ENCODE peak calls at places on chromosomes 16 and 17, in seven cellular contexts. One of them, this sample, is unnamed.

GRCh38 chr16:79272141-79272577 is 328.4 kb downstream of the MAF start:
- DNase-seq in IMR-90: no peak
- DNase-seq in AG04449: no peak
- DNase-seq in lower leg skin: no peak
- DNase-seq in fibroblast of mammary gland: no peak
- DNase-seq in upper lobe of right lung: no peak
- DNase-seq in psoas muscle: no peak
- DNase-seq in this sample: no peak

GRCh38 chr17:7146115-7146514 is 31.5 kb upstream of the ASGR2 start:
- DNase-seq in psoas muscle: no peak
- DNase-seq in fibroblast of mammary gland: no peak
- DNase-seq in lower leg skin: no peak
- DNase-seq in AG04449: no peak
- DNase-seq in IMR-90: no peak
- DNase-seq in upper lobe of right lung: no peak
- DNase-seq in this sample: no peak

GRCh38 chr17:51857052-51857593 is 301.4 kb downstream of the CA10 start:
- DNase-seq in IMR-90: no peak
- DNase-seq in lower leg skin: no peak
- DNase-seq in upper lobe of right lung: no peak
- DNase-seq in psoas muscle: no peak
- DNase-seq in AG04449: no peak
- DNase-seq in fibroblast of mammary gland: no peak
- DNase-seq in this sample: no peak

GRCh38 chr17:28282596-28282995 is 36.4 kb upstream of the TMEM97 start:
- DNase-seq in lower leg skin: peak
- DNase-seq in fibroblast of mammary gland: peak
- DNase-seq in psoas muscle: no peak
- DNase-seq in AG04449: peak
- DNase-seq in upper lobe of right lung: no peak
- DNase-seq in IMR-90: peak
- DNase-seq in this sample: peak

GRCh38 chr17:4110152-4110551 is 32.7 kb downstream of the ZZEF1 start:
- DNase-seq in psoas muscle: no peak
- DNase-seq in fibroblast of mammary gland: peak
- DNase-seq in AG04449: peak
- DNase-seq in upper lobe of right lung: no peak
- DNase-seq in lower leg skin: no peak
- DNase-seq in IMR-90: peak
- DNase-seq in this sample: peak

GRCh38 chr17:7074931-7075330 is 5.1 kb downstream of the CLEC10A start:
- DNase-seq in AG04449: no peak
- DNase-seq in lower leg skin: no peak
- DNase-seq in psoas muscle: no peak
- DNase-seq in upper lobe of right lung: no peak
- DNase-seq in IMR-90: no peak
- DNase-seq in fibroblast of mammary gland: no peak
- DNase-seq in this sample: no peak

GRCh38 chr16:79211581-79211980 is 389.0 kb downstream of the MAF start:
- DNase-seq in fibroblast of mammary gland: no peak
- DNase-seq in lower leg skin: peak
- DNase-seq in psoas muscle: peak
- DNase-seq in AG04449: no peak
- DNase-seq in IMR-90: no peak
- DNase-seq in upper lobe of right lung: no peak
- DNase-seq in this sample: no peak

GRCh38 chr16:87006789-87007745 is 310.1 kb downstream of the C16orf95 start:
- DNase-seq in upper lobe of right lung: no peak
- DNase-seq in fibroblast of mammary gland: peak
- DNase-seq in AG04449: no peak
- DNase-seq in psoas muscle: peak
- DNase-seq in IMR-90: peak
- DNase-seq in lower leg skin: no peak
- DNase-seq in this sample: no peak

GRCh38 chr17:44921122-44921882 is 6.0 kb upstream of the GFAP start:
- DNase-seq in AG04449: no peak
- DNase-seq in upper lobe of right lung: peak
- DNase-seq in fibroblast of mammary gland: peak
- DNase-seq in lower leg skin: peak
- DNase-seq in psoas muscle: no peak
- DNase-seq in IMR-90: no peak
- DNase-seq in this sample: no peak

GRCh38 chr16:25692307-25692706 is 548 bp downstream of the HS3ST4 start:
- DNase-seq in fibroblast of mammary gland: no peak
- DNase-seq in AG04449: no peak
- DNase-seq in psoas muscle: no peak
- DNase-seq in upper lobe of right lung: no peak
- DNase-seq in IMR-90: no peak
- DNase-seq in lower leg skin: no peak
- DNase-seq in this sample: no peak

GRCh38 chr17:30021708-30022317 is 80.4 kb downstream of the EFCAB5 start:
- DNase-seq in psoas muscle: no peak
- DNase-seq in fibroblast of mammary gland: peak
- DNase-seq in upper lobe of right lung: no peak
- DNase-seq in IMR-90: peak
- DNase-seq in lower leg skin: no peak
- DNase-seq in AG04449: no peak
- DNase-seq in this sample: peak

GRCh38 chr16:73956592-73957495 is 339.8 kb upstream of the PSMD7 start:
- DNase-seq in IMR-90: peak
- DNase-seq in upper lobe of right lung: no peak
- DNase-seq in AG04449: peak
- DNase-seq in lower leg skin: no peak
- DNase-seq in fibroblast of mammary gland: peak
- DNase-seq in psoas muscle: no peak
- DNase-seq in this sample: peak

GRCh38 chr17:841313-841712 is 59.2 kb downstream of the MRM3 start:
- DNase-seq in fibroblast of mammary gland: no peak
- DNase-seq in upper lobe of right lung: no peak
- DNase-seq in IMR-90: no peak
- DNase-seq in AG04449: no peak
- DNase-seq in psoas muscle: no peak
- DNase-seq in lower leg skin: no peak
- DNase-seq in this sample: no peak

GRCh38 chr17:72719582-72720493 is 372.6 kb downstream of the SLC39A11 start:
- DNase-seq in lower leg skin: no peak
- DNase-seq in IMR-90: peak
- DNase-seq in psoas muscle: no peak
- DNase-seq in fibroblast of mammary gland: no peak
- DNase-seq in AG04449: no peak
- DNase-seq in upper lobe of right lung: no peak
- DNase-seq in this sample: peak

GRCh38 chr16:70520612-70521297 is 2.6 kb downstream of the COG4 start:
- DNase-seq in IMR-90: peak
- DNase-seq in fibroblast of mammary gland: peak
- DNase-seq in psoas muscle: no peak
- DNase-seq in AG04449: peak
- DNase-seq in lower leg skin: no peak
- DNase-seq in upper lobe of right lung: no peak
- DNase-seq in this sample: peak

GRCh38 chr17:49132699-49133364 is at the start of gene B4GALNT2:
- DNase-seq in AG04449: no peak
- DNase-seq in fibroblast of mammary gland: no peak
- DNase-seq in IMR-90: no peak
- DNase-seq in lower leg skin: no peak
- DNase-seq in upper lobe of right lung: peak
- DNase-seq in psoas muscle: peak
- DNase-seq in this sample: no peak

GRCh38 chr17:21194688-21195087 is 19.3 kb downstream of the TMEM11 start:
- DNase-seq in lower leg skin: no peak
- DNase-seq in IMR-90: peak
- DNase-seq in AG04449: no peak
- DNase-seq in upper lobe of right lung: no peak
- DNase-seq in psoas muscle: peak
- DNase-seq in fibroblast of mammary gland: peak
- DNase-seq in this sample: peak

GRCh38 chr16:27642753-27643152 is 92.8 kb downstream of the KATNIP start:
- DNase-seq in IMR-90: peak
- DNase-seq in fibroblast of mammary gland: peak
- DNase-seq in AG04449: no peak
- DNase-seq in psoas muscle: no peak
- DNase-seq in lower leg skin: no peak
- DNase-seq in upper lobe of right lung: no peak
- DNase-seq in this sample: peak

GRCh38 chr16:84505249-84506156 is 1.0 kb upstream of the MEAK7 start:
- DNase-seq in fibroblast of mammary gland: no peak
- DNase-seq in psoas muscle: peak
- DNase-seq in IMR-90: no peak
- DNase-seq in AG04449: no peak
- DNase-seq in lower leg skin: peak
- DNase-seq in upper lobe of right lung: peak
- DNase-seq in this sample: no peak

GRCh38 chr17:74682028-74682427 is 30.7 kb downstream of the CD300LF start:
- DNase-seq in fibroblast of mammary gland: no peak
- DNase-seq in lower leg skin: peak
- DNase-seq in IMR-90: no peak
- DNase-seq in psoas muscle: no peak
- DNase-seq in AG04449: no peak
- DNase-seq in upper lobe of right lung: no peak
- DNase-seq in this sample: no peak

GRCh38 chr17:59785091-59785799 is 77.8 kb downstream of the VMP1 start:
- DNase-seq in fibroblast of mammary gland: peak
- DNase-seq in AG04449: no peak
- DNase-seq in upper lobe of right lung: no peak
- DNase-seq in lower leg skin: no peak
- DNase-seq in psoas muscle: no peak
- DNase-seq in IMR-90: no peak
- DNase-seq in this sample: peak

GRCh38 chr17:42133461-42134041 is 10.9 kb downstream of the HSPB9 start:
- DNase-seq in psoas muscle: no peak
- DNase-seq in lower leg skin: no peak
- DNase-seq in upper lobe of right lung: no peak
- DNase-seq in fibroblast of mammary gland: no peak
- DNase-seq in AG04449: no peak
- DNase-seq in IMR-90: no peak
- DNase-seq in this sample: no peak

GRCh38 chr16:2966043-2966802 is 2.1 kb downstream of the KREMEN2 start:
- DNase-seq in upper lobe of right lung: no peak
- DNase-seq in psoas muscle: no peak
- DNase-seq in AG04449: no peak
- DNase-seq in lower leg skin: no peak
- DNase-seq in fibroblast of mammary gland: no peak
- DNase-seq in IMR-90: no peak
- DNase-seq in this sample: no peak

DNA sequence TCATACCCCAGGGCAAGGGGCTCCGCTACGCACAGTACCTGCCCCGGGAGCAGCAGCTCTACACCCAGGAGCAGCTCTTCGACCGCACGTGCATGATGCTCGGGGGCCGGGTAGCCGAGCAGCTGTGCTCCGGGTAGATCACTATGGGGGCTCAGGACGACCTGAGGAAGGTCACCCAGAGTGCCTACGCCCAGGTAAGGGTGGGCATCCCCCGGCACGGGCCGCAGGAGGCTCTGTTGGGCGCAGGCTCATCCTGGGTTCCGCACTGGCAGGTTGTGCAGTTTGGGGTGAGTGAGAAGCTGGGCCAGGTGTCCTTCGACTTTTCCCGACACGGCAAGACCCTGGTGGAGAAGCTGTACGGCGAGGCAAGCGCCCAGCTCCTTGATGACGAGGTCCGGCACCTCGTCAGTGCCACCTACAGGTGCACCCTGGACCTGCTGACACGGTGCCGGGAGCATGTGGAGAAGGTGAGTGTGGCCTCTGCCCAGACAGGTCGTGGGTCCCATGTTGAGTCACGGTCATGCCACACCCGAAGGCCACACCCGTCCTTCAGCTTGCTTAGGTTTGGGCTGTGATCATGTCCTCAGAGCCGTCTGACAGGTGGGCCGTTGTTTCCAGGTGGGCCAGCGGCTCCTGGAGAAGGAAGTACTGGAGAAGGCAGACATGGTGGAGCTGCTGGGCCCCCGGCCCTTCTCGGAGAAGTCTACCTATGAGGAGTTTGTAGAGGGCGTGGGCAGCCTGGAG is 19.3 kb downstream of the DBNDD1 start:
- DNase-seq in AG04449: no peak
- DNase-seq in lower leg skin: no peak
- DNase-seq in IMR-90: no peak
- DNase-seq in upper lobe of right lung: no peak
- DNase-seq in psoas muscle: peak
- DNase-seq in fibroblast of mammary gland: no peak
- DNase-seq in this sample: no peak
- TF ChIP-seq CTCF in AG04449: no peak
- TF ChIP-seq CTCF in lower leg skin: no peak
- TF ChIP-seq CTCF in IMR-90: no peak
- TF ChIP-seq CTCF in upper lobe of right lung: peak
- TF ChIP-seq CTCF in psoas muscle: no peak
- TF ChIP-seq CTCF in fibroblast of mammary gland: no peak
- TF ChIP-seq CTCF in this sample: no peak

GRCh38 chr16:89798832-89799370 is 17.5 kb downstream of the FANCA start:
- DNase-seq in fibroblast of mammary gland: no peak
- DNase-seq in AG04449: no peak
- DNase-seq in psoas muscle: no peak
- DNase-seq in lower leg skin: no peak
- DNase-seq in IMR-90: no peak
- DNase-seq in upper lobe of right lung: no peak
- DNase-seq in this sample: no peak
- H3K4me3 ChIP-seq in fibroblast of mammary gland: no peak
- H3K4me3 ChIP-seq in AG04449: no peak
- H3K4me3 ChIP-seq in psoas muscle: no peak
- H3K4me3 ChIP-seq in lower leg skin: no peak
- H3K4me3 ChIP-seq in IMR-90: no peak
- H3K4me3 ChIP-seq in upper lobe of right lung: no peak
- H3K4me3 ChIP-seq in this sample: no peak

GRCh38 chr16:56357765-56358322 is 67.5 kb downstream of the AMFR start:
- DNase-seq in IMR-90: no peak
- DNase-seq in lower leg skin: peak
- DNase-seq in fibroblast of mammary gland: no peak
- DNase-seq in upper lobe of right lung: peak
- DNase-seq in psoas muscle: peak
- DNase-seq in AG04449: no peak
- DNase-seq in this sample: no peak
- TF ChIP-seq CTCF in IMR-90: no peak
- TF ChIP-seq CTCF in lower leg skin: no peak
- TF ChIP-seq CTCF in fibroblast of mammary gland: no peak
- TF ChIP-seq CTCF in upper lobe of right lung: no peak
- TF ChIP-seq CTCF in psoas muscle: no peak
- TF ChIP-seq CTCF in AG04449: no peak
- TF ChIP-seq CTCF in this sample: no peak

GRCh38 chr16:31108794-31109558 is 790 bp downstream of the BCKDK start:
- DNase-seq in lower leg skin: no peak
- DNase-seq in AG04449: no peak
- DNase-seq in psoas muscle: no peak
- DNase-seq in upper lobe of right lung: no peak
- DNase-seq in IMR-90: no peak
- DNase-seq in fibroblast of mammary gland: no peak
- DNase-seq in this sample: no peak

GRCh38 chr16:31110106-31111034 is 2.2 kb downstream of the BCKDK start:
- DNase-seq in AG04449: no peak
- DNase-seq in lower leg skin: no peak
- DNase-seq in psoas muscle: no peak
- DNase-seq in fibroblast of mammary gland: no peak
- DNase-seq in upper lobe of right lung: no peak
- DNase-seq in IMR-90: no peak
- DNase-seq in this sample: no peak

GRCh38 chr16:31107465-31107867 is 720 bp upstream of the BCKDK start:
- DNase-seq in upper lobe of right lung: no peak
- DNase-seq in fibroblast of mammary gland: no peak
- DNase-seq in psoas muscle: no peak
- DNase-seq in IMR-90: no peak
- DNase-seq in lower leg skin: no peak
- DNase-seq in AG04449: no peak
- DNase-seq in this sample: no peak

GRCh38 chr16:31108035-31108793 is at the start of gene BCKDK:
- DNase-seq in fibroblast of mammary gland: peak
- DNase-seq in lower leg skin: peak
- DNase-seq in IMR-90: peak
- DNase-seq in upper lobe of right lung: peak
- DNase-seq in psoas muscle: peak
- DNase-seq in AG04449: no peak
- DNase-seq in this sample: peak

GRCh38 chr16:31109622-31110021 is 1.4 kb downstream of the BCKDK start:
- DNase-seq in upper lobe of right lung: no peak
- DNase-seq in AG04449: no peak
- DNase-seq in lower leg skin: no peak
- DNase-seq in fibroblast of mammary gland: no peak
- DNase-seq in IMR-90: no peak
- DNase-seq in psoas muscle: no peak
- DNase-seq in this sample: no peak
- H3K4me3 ChIP-seq in upper lobe of right lung: no peak
- H3K4me3 ChIP-seq in AG04449: peak
- H3K4me3 ChIP-seq in lower leg skin: no peak
- H3K4me3 ChIP-seq in fibroblast of mammary gland: peak
- H3K4me3 ChIP-seq in IMR-90: no peak
- H3K4me3 ChIP-seq in psoas muscle: peak
- H3K4me3 ChIP-seq in this sample: peak

This sample was measured in fibroblast of villous mesenchyme.